ENCODE peak calls at places on chromosomes 13 and 19, in four cellular contexts. A is kidney epithelial cell, N is GM23248, C is fibroblast of lung. Y is an unnamed sample. For H3K27me3, the result is how much of the 10 kb centered on the place peaks cover.

GRCh38 chr13:49733181-49733951 is 42.1 kb upstream of the EBPL start:
- DNase-seq in C (peak), N (peak), A (peak), Y (peak)

GRCh38 chr13:93290503-93290902 is 63.9 kb downstream of the GPC6 start:
- DNase-seq in N (peak), A (no peak), C (peak), Y (peak)

GRCh38 chr19:35349614-35350521 is 2.2 kb downstream of the FFAR1 start:
- DNase-seq in N (no peak), A (no peak), C (no peak), Y (no peak)

GRCh38 chr13:87778128-87778527 is 107.0 kb downstream of the SLITRK5 start:
- DNase-seq in A (no peak), C (no peak), N (no peak), Y (no peak)

GRCh38 chr19:45766919-45767346 is 2.1 kb downstream of the SIX5 start:
- DNase-seq in A (no peak), N (peak), C (peak), Y (no peak)

GRCh38 chr19:31347828-31348314 is 1.4 kb downstream of the TSHZ3 start:
- DNase-seq in A (no peak), C (peak), N (peak), Y (no peak)

GRCh38 chr13:84239032-84239431 is 356.8 kb upstream of the SLITRK1 start:
- DNase-seq in A (no peak), C (no peak), N (no peak), Y (no peak)

GRCh38 chr19:47682939-47683338 is 30.3 kb upstream of the EHD2 start:
- DNase-seq in N (peak), C (peak), A (no peak), Y (no peak)

GRCh38 chr13:51861728-51862300 is at the start of gene CCDC70:
- DNase-seq in A (peak), N (peak), C (peak), Y (peak)

GRCh38 chr13:32117696-32118095 is 86.1 kb downstream of the FRY start:
- DNase-seq in N (no peak), C (no peak), A (no peak), Y (no peak)

GRCh38 chr19:55973982-55974381 is 12.6 kb upstream of the NLRP5 start:
- DNase-seq in N (no peak), C (no peak), A (no peak), Y (no peak)

GRCh38 chr13:63605962-63606361 is 2190.3 kb upstream of the PCDH20 start:
- DNase-seq in C (peak), N (no peak), A (no peak), Y (no peak)

GRCh38 chr19:16118489-16119033 is 6.9 kb downstream of the RAB8A start:
- DNase-seq in N (no peak), A (no peak), C (no peak), Y (no peak)

GRCh38 chr19:19321143-19321577 is 531 bp downstream of the MAU2 start:
- DNase-seq in N (peak), C (peak), A (no peak), Y (no peak)

GRCh38 chr13:39612023-39612637 is 9.1 kb upstream of the LHFPL6 start:
- DNase-seq in C (peak), N (peak), A (no peak), Y (peak)

GRCh38 chr13:95354680-95355487 is 53.6 kb upstream of the ABCC4 start:
- DNase-seq in A (no peak), N (no peak), C (peak), Y (no peak)

DNA sequence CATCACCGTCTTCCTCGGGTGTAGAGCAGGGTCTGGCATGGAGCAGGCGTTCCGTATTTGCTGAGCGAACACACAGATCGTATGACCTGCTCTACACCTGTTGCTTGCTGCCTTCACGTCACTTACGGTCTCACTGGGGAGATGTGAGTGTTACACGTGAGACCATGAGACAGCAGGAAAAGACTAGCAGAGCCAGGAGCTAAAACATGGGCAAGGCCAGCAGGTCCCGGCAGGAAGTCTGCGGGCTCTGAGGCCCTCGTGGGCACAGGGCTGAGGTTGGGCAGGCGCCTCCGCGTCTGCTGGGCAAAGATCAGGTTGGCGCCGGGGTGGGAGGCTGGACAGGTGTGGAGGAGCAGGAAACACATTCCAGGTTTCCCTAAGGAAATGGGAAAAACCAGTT is 19.7 kb upstream of the GTF3A start:
- DNase-seq in N (no peak), A (no peak), C (no peak), Y (no peak)
- H3K27me3 ChIP-seq in N (under half), A (under half), C (under half), Y (under half)

GRCh38 chr13:27967203-27967735 is 1.8 kb downstream of the CDX2 start:
- DNase-seq in N (no peak), A (no peak), C (no peak), Y (no peak)
- H3K27me3 ChIP-seq in N (half or more), A (half or more), C (half or more), Y (half or more)

DNA sequence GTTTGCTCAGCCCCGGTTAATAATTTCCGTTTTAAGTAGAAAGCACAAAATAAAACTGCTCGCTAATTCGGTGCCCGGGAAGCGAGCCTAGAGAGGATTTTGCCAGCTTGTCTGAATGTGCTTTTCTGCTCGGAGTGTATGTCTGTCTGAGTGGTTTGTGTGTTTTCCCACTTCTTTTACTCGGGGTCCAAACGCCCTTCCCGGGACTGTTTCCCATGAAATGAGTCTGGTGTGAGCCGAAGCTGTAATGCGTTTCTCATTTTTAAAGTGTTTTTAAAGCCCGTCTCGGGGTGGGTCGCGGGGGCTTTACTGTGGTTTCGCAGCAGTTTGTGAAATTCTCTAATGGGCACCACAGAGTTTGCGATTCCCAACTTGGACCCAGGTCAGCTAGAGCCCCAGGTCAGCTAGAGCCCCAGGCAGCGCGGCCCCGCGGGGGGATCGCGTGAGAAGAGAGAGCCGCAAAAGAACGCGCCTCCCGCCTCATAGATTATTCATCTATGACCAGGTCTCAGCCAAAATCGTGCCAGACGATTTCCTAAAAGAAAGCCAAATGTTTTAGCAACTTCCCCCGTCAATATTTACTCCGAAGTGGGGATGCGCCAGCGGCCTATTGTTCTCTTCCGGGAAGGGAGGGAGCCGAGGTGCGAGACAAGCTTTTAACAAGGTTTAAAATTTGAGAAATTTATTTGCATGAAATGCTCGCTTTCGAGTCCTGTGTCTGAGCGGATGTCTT is 2.0 kb downstream of the ZIC2 start:
- DNase-seq in A (no peak), C (no peak), N (peak), Y (no peak)
- H3K27me3 ChIP-seq in A (half or more), C (half or more), N (half or more), Y (half or more)

GRCh38 chr13:27943951-27944350 is 24.2 kb downstream of the PDX1 start:
- DNase-seq in N (no peak), A (no peak), C (no peak), Y (no peak)
- H3K27me3 ChIP-seq in N (under half), A (under half), C (under half), Y (under half)

GRCh38 chr19:5360003-5360820 is 19.6 kb upstream of the PTPRS start:
- DNase-seq in A (no peak), C (peak), N (peak), Y (no peak)
- H3K27me3 ChIP-seq in A (under half), C (under half), N (under half), Y (under half)